ENCODE peak calls at places on chromosome X, in eight cellular contexts. H is HFF-Myc, Y is left lung, A is astrocyte of the spinal cord, B is breast epithelium, Q is LHCN-M2, V is RKO, N is RPMI7951. S is an unnamed sample.
A peak's percentile ranks its signal among the peaks of the same experiment; 100 is the strongest.

GRCh38 chrX:70453024-70453618 is 8.5 kb downstream of the DLG3 start:
- DNase-seq in H (no peak), Y (no peak), A (no peak), B (no peak), Q (no peak), V (no peak), N (no peak), S (no peak)

GRCh38 chrX:24357101-24357500 is 3.3 kb upstream of the SUPT20HL1 start:
- DNase-seq in H (no peak), Y (no peak), A (no peak), B (no peak), Q (no peak), V (no peak), N (no peak), S (no peak)

GRCh38 chrX:85897376-85898110 is 149.8 kb downstream of the CHM start:
- DNase-seq in H (no peak), Y (no peak), A (no peak), B (no peak), Q (no peak), V (no peak), N (peak; percentile 2), S (no peak)

GRCh38 chrX:9912341-9912740 is 54.8 kb upstream of the CLDN34 start:
- DNase-seq in H (no peak), Y (no peak), A (peak; percentile 8), B (no peak), Q (no peak), V (no peak), N (no peak), S (no peak)

GRCh38 chrX:49915352-49916222 is 6.8 kb upstream of the CLCN5 start:
- DNase-seq in H (no peak), Y (peak; percentile 36), A (peak; percentile 47), B (no peak), Q (peak; percentile 49), V (peak; percentile 80), N (peak; percentile 51), S (peak; percentile 62)

GRCh38 chrX:41084044-41084359 is 1.2 kb upstream of the USP9X start:
- DNase-seq in H (no peak), Y (no peak), A (no peak), B (no peak), Q (no peak), V (no peak), N (no peak), S (no peak)

GRCh38 chrX:48003758-48004457 is at the start of gene ZNF182:
- DNase-seq in H (peak; percentile 52), Y (peak; percentile 93), A (peak; percentile 85), B (peak; percentile 85), Q (peak; percentile 85), V (peak; percentile 92), N (peak; percentile 92), S (peak; percentile 94)

GRCh38 chrX:132648870-132649269 is 160.0 kb upstream of the MBNL3 start:
- DNase-seq in H (no peak), Y (no peak), A (peak; percentile 5), B (no peak), Q (no peak), V (no peak), N (no peak), S (no peak)

GRCh38 chrX:72475952-72476668 is 96.5 kb downstream of the HDAC8 start:
- DNase-seq in H (no peak), Y (no peak), A (peak; percentile 5), B (no peak), Q (no peak), V (peak; percentile 12), N (no peak), S (no peak)

GRCh38 chrX:14964500-14964899 is 91.3 kb downstream of the MOSPD2 start:
- DNase-seq in H (peak; percentile 17), Y (no peak), A (peak; percentile 37), B (no peak), Q (peak; percentile 40), V (no peak), N (peak; percentile 60), S (no peak)

GRCh38 chrX:21725498-21725897 is 32.4 kb downstream of the SMPX start:
- DNase-seq in H (no peak), Y (no peak), A (peak; percentile 33), B (no peak), Q (peak; percentile 24), V (peak; percentile 30), N (peak; percentile 2), S (no peak)

GRCh38 chrX:43225626-43226328 is 430.3 kb upstream of the MAOA start:
- DNase-seq in H (no peak), Y (no peak), A (no peak), B (no peak), Q (no peak), V (no peak), N (no peak), S (no peak)

GRCh38 chrX:63657821-63658220 is 127.2 kb downstream of the ARHGEF9 start:
- DNase-seq in H (peak; percentile 30), Y (peak; percentile 63), A (peak; percentile 76), B (no peak), Q (peak; percentile 79), V (peak; percentile 1), N (peak; percentile 86), S (no peak)

GRCh38 chrX:9310596-9310995 is 154.3 kb upstream of the TBL1X start:
- DNase-seq in H (no peak), Y (no peak), A (no peak), B (no peak), Q (peak; percentile 66), V (no peak), N (peak; percentile 67), S (no peak)

GRCh38 chrX:149704664-149705063 is 7.2 kb upstream of the MAGEA11 start:
- DNase-seq in H (no peak), Y (no peak), A (no peak), B (no peak), Q (no peak), V (no peak), N (no peak), S (no peak)

GRCh38 chrX:16033336-16033735 is 90.0 kb upstream of the GRPR start:
- DNase-seq in H (no peak), Y (no peak), A (no peak), B (no peak), Q (peak; percentile 28), V (no peak), N (peak; percentile 4), S (no peak)

GRCh38 chrX:87873988-87874500 is 356.4 kb downstream of the KLHL4 start:
- DNase-seq in H (no peak), Y (no peak), A (no peak), B (no peak), Q (no peak), V (no peak), N (no peak), S (no peak)

GRCh38 chrX:1336331-1337143 is at the start of gene IL3RA:
- DNase-seq in H (no peak), Y (peak; percentile 79), A (no peak), B (no peak), Q (no peak), V (no peak), N (peak; percentile 25), S (no peak)

GRCh38 chrX:111823068-111823467 is 52.9 kb upstream of the TRPC5OS start:
- DNase-seq in H (no peak), Y (no peak), A (no peak), B (no peak), Q (no peak), V (peak; percentile 33), N (peak; percentile 2), S (no peak)

GRCh38 chrX:323721-324628 is 5.4 kb upstream of the GTPBP6 start:
- DNase-seq in H (no peak), Y (peak; percentile 76), A (peak; percentile 69), B (peak; percentile 57), Q (peak; percentile 30), V (peak; percentile 60), N (peak; percentile 26), S (peak; percentile 76)

GRCh38 chrX:150456466-150456865 is 93.3 kb downstream of the MAMLD1 start:
- DNase-seq in H (no peak), Y (no peak), A (no peak), B (no peak), Q (no peak), V (no peak), N (peak; percentile 18), S (no peak)

GRCh38 chrX:115958687-115959359 is 211.7 kb upstream of the AGTR2 start:
- DNase-seq in H (no peak), Y (no peak), A (no peak), B (no peak), Q (no peak), V (no peak), N (peak; percentile 40), S (no peak)

GRCh38 chrX:136272325-136272724 is 21.1 kb upstream of the MAP7D3 start:
- DNase-seq in H (no peak), Y (no peak), A (no peak), B (no peak), Q (peak; percentile 35), V (peak; percentile 29), N (no peak), S (no peak)